ENCODE peak calls at places on chromosomes 11 and 22, in four cellular contexts. Y, H, C and G are unnamed samples.

GRCh38 chr11:33551051-33551450 is 149.6 kb downstream of the C11orf91 start:
- DNase-seq in Y (no peak), H (no peak), C (no peak), G (no peak)

GRCh38 chr11:44622190-44622650 is 56.8 kb downstream of the CD82 start:
- DNase-seq in Y (no peak), H (peak; percentile 13), C (no peak), G (peak; percentile 40)

GRCh38 chr22:42949159-42949558 is 65.8 kb downstream of the PACSIN2 start:
- DNase-seq in Y (no peak), H (no peak), C (no peak), G (peak; percentile 82)

GRCh38 chr22:36467946-36468345 is 13.5 kb downstream of the TXN2 start:
- DNase-seq in Y (no peak), H (no peak), C (no peak), G (no peak)

GRCh38 chr22:25388415-25388814 is 169.0 kb downstream of the CRYBB2 start:
- DNase-seq in Y (no peak), H (no peak), C (no peak), G (no peak)

GRCh38 chr11:63888170-63889086 is 28.5 kb downstream of the RCOR2 start:
- DNase-seq in Y (peak; percentile 70), H (peak; percentile 83), C (no peak), G (no peak)

GRCh38 chr11:32358729-32359128 is 76.6 kb downstream of the WT1 start:
- DNase-seq in Y (peak; percentile 46), H (no peak), C (no peak), G (no peak)

GRCh38 chr11:1178906-1179305 is 21.2 kb downstream of the MUC5AC start:
- DNase-seq in Y (no peak), H (no peak), C (peak; percentile 72), G (no peak)

GRCh38 chr11:1538153-1538552 is 33.9 kb downstream of the DUSP8 start:
- DNase-seq in Y (no peak), H (no peak), C (no peak), G (no peak)

GRCh38 chr11:110665689-110666465 is 46.4 kb downstream of the ARHGAP20 start:
- DNase-seq in Y (no peak), H (no peak), C (no peak), G (no peak)

GRCh38 chr11:132125855-132126841 is 755.7 kb downstream of the NTM start:
- DNase-seq in Y (no peak), H (no peak), C (peak; percentile 47), G (no peak)

GRCh38 chr11:99568808-99569207 is 548.1 kb downstream of the CNTN5 start:
- DNase-seq in Y (no peak), H (no peak), C (no peak), G (no peak)

GRCh38 chr22:27381552-27381951 is 420.0 kb downstream of the MN1 start:
- DNase-seq in Y (no peak), H (no peak), C (no peak), G (no peak)

GRCh38 chr11:27858901-27859300 is 158.6 kb upstream of the BDNF start:
- DNase-seq in Y (no peak), H (no peak), C (no peak), G (no peak)

GRCh38 chr22:35209203-35209602 is 48.1 kb upstream of the HMGXB4 start:
- DNase-seq in Y (no peak), H (no peak), C (no peak), G (no peak)
- TF ChIP-seq EP300 in Y (no peak), H (no peak), C (no peak), G (no peak)

GRCh38 chr11:125076378-125076945 is 13.4 kb downstream of the SLC37A2 start:
- DNase-seq in Y (no peak), H (no peak), C (no peak), G (no peak)

GRCh38 chr11:125074511-125075241 is 11.6 kb downstream of the SLC37A2 start:
- DNase-seq in Y (no peak), H (no peak), C (no peak), G (no peak)

GRCh38 chr11:125073616-125074483 is 10.7 kb downstream of the SLC37A2 start:
- DNase-seq in Y (no peak), H (no peak), C (no peak), G (no peak)

GRCh38 chr11:125075242-125075625 is 12.1 kb downstream of the SLC37A2 start:
- DNase-seq in Y (no peak), H (no peak), C (no peak), G (no peak)

GRCh38 chr11:125075900-125076317 is 12.8 kb downstream of the SLC37A2 start:
- DNase-seq in Y (no peak), H (no peak), C (no peak), G (no peak)
- H3K4me1 ChIP-seq in Y (no peaks in the 10 kb centered on the region), H (peaks cover 8% of the 10 kb centered on the region), C (peaks cover 7% of the 10 kb centered on the region), G (peaks cover 30% of the 10 kb centered on the region)

GRCh38 chr22:40451230-40451629 is 80.8 kb downstream of the SGSM3 start:
- DNase-seq in Y (no peak), H (no peak), C (no peak), G (no peak)
- H3K4me3 ChIP-seq in Y (no peak overlapping the region), H (no peak overlapping the region), C (no peak overlapping the region), G (no peak overlapping the region)

DNA sequence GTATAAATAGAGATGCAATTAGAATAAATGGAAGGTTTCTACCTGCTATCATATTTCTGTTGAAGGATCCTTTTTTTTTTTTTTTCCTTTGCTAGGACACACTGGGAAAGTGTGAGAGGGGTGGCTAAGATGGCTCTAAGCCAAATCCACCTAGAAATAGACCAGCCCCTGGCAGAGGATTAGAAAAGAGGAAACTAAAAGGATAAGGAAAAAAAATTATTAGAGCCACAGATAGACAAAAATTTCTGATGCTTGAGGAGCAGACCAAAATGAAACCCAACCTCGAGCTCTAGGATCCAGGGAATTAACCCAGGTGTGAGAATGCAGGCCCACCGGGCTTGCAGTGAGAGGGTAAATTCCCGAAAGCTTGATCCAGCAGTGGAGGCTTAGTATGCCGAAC is 262.3 kb downstream of the CADM1 start:
- DNase-seq in Y (no peak), H (no peak), C (no peak), G (no peak)
- TF ChIP-seq EP300 in Y (no peak), H (no peak), C (no peak), G (no peak)